ENCODE peak calls at places on chromosomes 5 and 9, in eight cellular contexts. One of them, this sample, is unnamed.
A peak's percentile ranks its signal among the peaks of the same experiment; 100 is the strongest.

GRCh38 chr5:97838214-97838613 is 655.2 kb upstream of the RIOK2 start:
- DNase-seq in astrocyte: peak; percentile 98
- DNase-seq in lung: no peak
- DNase-seq in mammary epithelial cell: peak; percentile 90
- DNase-seq in CD8-positive, alpha-beta T cell: no peak
- DNase-seq in GM06990: peak; percentile 64
- DNase-seq in heart right ventricle: no peak
- DNase-seq in cardiac muscle cell: peak; percentile 96
- DNase-seq in this sample: peak; percentile 97

GRCh38 chr5:25119654-25120053 is 474.9 kb upstream of the CDH10 start:
- DNase-seq in GM06990: no peak
- DNase-seq in lung: no peak
- DNase-seq in CD8-positive, alpha-beta T cell: no peak
- DNase-seq in heart right ventricle: no peak
- DNase-seq in astrocyte: peak; percentile 10
- DNase-seq in cardiac muscle cell: no peak
- DNase-seq in mammary epithelial cell: no peak
- DNase-seq in this sample: peak; percentile 12

GRCh38 chr5:65203746-65204145 is 278.0 kb downstream of the ADAMTS6 start:
- DNase-seq in heart right ventricle: no peak
- DNase-seq in lung: no peak
- DNase-seq in CD8-positive, alpha-beta T cell: no peak
- DNase-seq in mammary epithelial cell: peak; percentile 90
- DNase-seq in cardiac muscle cell: peak; percentile 78
- DNase-seq in GM06990: peak; percentile 39
- DNase-seq in astrocyte: peak; percentile 96
- DNase-seq in this sample: peak; percentile 92

GRCh38 chr9:133619791-133620190 is 10.6 kb upstream of the FAM163B start:
- DNase-seq in mammary epithelial cell: no peak
- DNase-seq in lung: no peak
- DNase-seq in GM06990: no peak
- DNase-seq in astrocyte: no peak
- DNase-seq in CD8-positive, alpha-beta T cell: peak; percentile 78
- DNase-seq in heart right ventricle: no peak
- DNase-seq in cardiac muscle cell: no peak
- DNase-seq in this sample: no peak

GRCh38 chr9:121217609-121218292 is 16.1 kb upstream of the RAB14 start:
- DNase-seq in mammary epithelial cell: peak; percentile 51
- DNase-seq in cardiac muscle cell: no peak
- DNase-seq in lung: no peak
- DNase-seq in astrocyte: peak; percentile 47
- DNase-seq in heart right ventricle: no peak
- DNase-seq in CD8-positive, alpha-beta T cell: no peak
- DNase-seq in GM06990: peak; percentile 68
- DNase-seq in this sample: peak; percentile 95

GRCh38 chr9:128933731-128934130 is 12.9 kb downstream of the PHYHD1 start:
- DNase-seq in mammary epithelial cell: no peak
- DNase-seq in astrocyte: no peak
- DNase-seq in heart right ventricle: no peak
- DNase-seq in CD8-positive, alpha-beta T cell: no peak
- DNase-seq in cardiac muscle cell: no peak
- DNase-seq in lung: no peak
- DNase-seq in GM06990: no peak
- DNase-seq in this sample: no peak

GRCh38 chr5:170623576-170624181 is 119.9 kb downstream of the KCNIP1 start:
- DNase-seq in GM06990: peak; percentile 18
- DNase-seq in mammary epithelial cell: peak; percentile 15
- DNase-seq in heart right ventricle: peak; percentile 42
- DNase-seq in CD8-positive, alpha-beta T cell: no peak
- DNase-seq in lung: no peak
- DNase-seq in cardiac muscle cell: peak; percentile 83
- DNase-seq in astrocyte: no peak
- DNase-seq in this sample: peak; percentile 37

GRCh38 chr5:17046320-17046719 is 110.2 kb upstream of the MYO10 start:
- DNase-seq in lung: no peak
- DNase-seq in astrocyte: no peak
- DNase-seq in heart right ventricle: no peak
- DNase-seq in mammary epithelial cell: no peak
- DNase-seq in GM06990: no peak
- DNase-seq in cardiac muscle cell: no peak
- DNase-seq in CD8-positive, alpha-beta T cell: no peak
- DNase-seq in this sample: no peak

GRCh38 chr5:72510610-72511121 is 3.5 kb upstream of the ZNF366 start:
- DNase-seq in astrocyte: peak; percentile 88
- DNase-seq in GM06990: peak; percentile 30
- DNase-seq in lung: no peak
- DNase-seq in CD8-positive, alpha-beta T cell: no peak
- DNase-seq in mammary epithelial cell: no peak
- DNase-seq in cardiac muscle cell: peak; percentile 59
- DNase-seq in heart right ventricle: peak; percentile 23
- DNase-seq in this sample: peak; percentile 34

GRCh38 chr9:114431770-114432169 is 44.0 kb upstream of the AKNA start:
- DNase-seq in astrocyte: no peak
- DNase-seq in CD8-positive, alpha-beta T cell: no peak
- DNase-seq in lung: no peak
- DNase-seq in heart right ventricle: no peak
- DNase-seq in cardiac muscle cell: no peak
- DNase-seq in GM06990: no peak
- DNase-seq in mammary epithelial cell: no peak
- DNase-seq in this sample: no peak

GRCh38 chr5:31854181-31854624 is 215.3 kb downstream of the PDZD2 start:
- DNase-seq in heart right ventricle: peak; percentile 32
- DNase-seq in GM06990: no peak
- DNase-seq in mammary epithelial cell: peak; percentile 78
- DNase-seq in astrocyte: peak; percentile 80
- DNase-seq in CD8-positive, alpha-beta T cell: no peak
- DNase-seq in lung: peak; percentile 33
- DNase-seq in cardiac muscle cell: peak; percentile 59
- DNase-seq in this sample: peak; percentile 79

GRCh38 chr5:39526914-39527477 is 102.2 kb upstream of the DAB2 start:
- DNase-seq in CD8-positive, alpha-beta T cell: no peak
- DNase-seq in mammary epithelial cell: no peak
- DNase-seq in GM06990: no peak
- DNase-seq in lung: no peak
- DNase-seq in astrocyte: no peak
- DNase-seq in cardiac muscle cell: peak; percentile 54
- DNase-seq in heart right ventricle: no peak
- DNase-seq in this sample: no peak

GRCh38 chr5:119743927-119744326 is 114.6 kb downstream of the FAM170A start:
- DNase-seq in CD8-positive, alpha-beta T cell: no peak
- DNase-seq in lung: no peak
- DNase-seq in heart right ventricle: no peak
- DNase-seq in GM06990: no peak
- DNase-seq in mammary epithelial cell: peak; percentile 53
- DNase-seq in astrocyte: no peak
- DNase-seq in cardiac muscle cell: peak; percentile 44
- DNase-seq in this sample: peak; percentile 63

GRCh38 chr9:100515578-100516494 is 42.9 kb downstream of the TMEFF1 start:
- DNase-seq in heart right ventricle: no peak
- DNase-seq in lung: no peak
- DNase-seq in GM06990: no peak
- DNase-seq in cardiac muscle cell: peak; percentile 33
- DNase-seq in CD8-positive, alpha-beta T cell: no peak
- DNase-seq in astrocyte: peak; percentile 58
- DNase-seq in mammary epithelial cell: peak; percentile 16
- DNase-seq in this sample: peak; percentile 29

GRCh38 chr5:96687812-96688453 is 25.8 kb downstream of the CAST start:
- DNase-seq in mammary epithelial cell: no peak
- DNase-seq in lung: no peak
- DNase-seq in GM06990: peak; percentile 15
- DNase-seq in astrocyte: peak; percentile 56
- DNase-seq in cardiac muscle cell: peak; percentile 75
- DNase-seq in heart right ventricle: no peak
- DNase-seq in CD8-positive, alpha-beta T cell: no peak
- DNase-seq in this sample: peak; percentile 68

GRCh38 chr5:9284781-9285307 is 261.0 kb downstream of the SEMA5A start:
- DNase-seq in cardiac muscle cell: peak; percentile 66
- DNase-seq in mammary epithelial cell: no peak
- DNase-seq in heart right ventricle: no peak
- DNase-seq in GM06990: no peak
- DNase-seq in lung: no peak
- DNase-seq in astrocyte: no peak
- DNase-seq in CD8-positive, alpha-beta T cell: no peak
- DNase-seq in this sample: no peak

GRCh38 chr5:179890751-179891682 is 16.7 kb downstream of the TBC1D9B start:
- DNase-seq in heart right ventricle: no peak
- DNase-seq in astrocyte: no peak
- DNase-seq in cardiac muscle cell: no peak
- DNase-seq in GM06990: no peak
- DNase-seq in lung: no peak
- DNase-seq in CD8-positive, alpha-beta T cell: no peak
- DNase-seq in mammary epithelial cell: no peak
- DNase-seq in this sample: no peak

GRCh38 chr5:137995747-137996123 is 37.1 kb downstream of the FAM13B start:
- DNase-seq in CD8-positive, alpha-beta T cell: no peak
- DNase-seq in GM06990: no peak
- DNase-seq in cardiac muscle cell: peak; percentile 7
- DNase-seq in mammary epithelial cell: no peak
- DNase-seq in lung: no peak
- DNase-seq in astrocyte: no peak
- DNase-seq in heart right ventricle: no peak
- DNase-seq in this sample: no peak

GRCh38 chr5:140038373-140038957 is 4.6 kb downstream of the NRG2 start:
- DNase-seq in GM06990: no peak
- DNase-seq in CD8-positive, alpha-beta T cell: no peak
- DNase-seq in mammary epithelial cell: peak; percentile 20
- DNase-seq in astrocyte: no peak
- DNase-seq in lung: no peak
- DNase-seq in cardiac muscle cell: peak; percentile 30
- DNase-seq in heart right ventricle: no peak
- DNase-seq in this sample: no peak

GRCh38 chr9:16671591-16672137 is 198.8 kb downstream of the BNC2 start:
- DNase-seq in heart right ventricle: no peak
- DNase-seq in astrocyte: peak; percentile 83
- DNase-seq in CD8-positive, alpha-beta T cell: no peak
- DNase-seq in lung: no peak
- DNase-seq in GM06990: no peak
- DNase-seq in mammary epithelial cell: peak; percentile 91
- DNase-seq in cardiac muscle cell: peak; percentile 63
- DNase-seq in this sample: peak; percentile 68

GRCh38 chr9:112380102-112380581 is at the start of gene HSDL2:
- DNase-seq in GM06990: no peak
- DNase-seq in cardiac muscle cell: peak; percentile 60
- DNase-seq in lung: no peak
- DNase-seq in astrocyte: peak; percentile 19
- DNase-seq in heart right ventricle: no peak
- DNase-seq in mammary epithelial cell: no peak
- DNase-seq in CD8-positive, alpha-beta T cell: no peak
- DNase-seq in this sample: peak; percentile 25

GRCh38 chr5:8714197-8714596 is 831.7 kb downstream of the SEMA5A start:
- DNase-seq in astrocyte: no peak
- DNase-seq in lung: no peak
- DNase-seq in CD8-positive, alpha-beta T cell: no peak
- DNase-seq in mammary epithelial cell: no peak
- DNase-seq in GM06990: no peak
- DNase-seq in heart right ventricle: no peak
- DNase-seq in cardiac muscle cell: no peak
- DNase-seq in this sample: no peak

GRCh38 chr9:21077842-21078241 is at the start of gene IFNB1:
- DNase-seq in cardiac muscle cell: no peak
- DNase-seq in heart right ventricle: no peak
- DNase-seq in CD8-positive, alpha-beta T cell: no peak
- DNase-seq in astrocyte: no peak
- DNase-seq in mammary epithelial cell: no peak
- DNase-seq in lung: no peak
- DNase-seq in GM06990: no peak
- DNase-seq in this sample: no peak

DNA sequence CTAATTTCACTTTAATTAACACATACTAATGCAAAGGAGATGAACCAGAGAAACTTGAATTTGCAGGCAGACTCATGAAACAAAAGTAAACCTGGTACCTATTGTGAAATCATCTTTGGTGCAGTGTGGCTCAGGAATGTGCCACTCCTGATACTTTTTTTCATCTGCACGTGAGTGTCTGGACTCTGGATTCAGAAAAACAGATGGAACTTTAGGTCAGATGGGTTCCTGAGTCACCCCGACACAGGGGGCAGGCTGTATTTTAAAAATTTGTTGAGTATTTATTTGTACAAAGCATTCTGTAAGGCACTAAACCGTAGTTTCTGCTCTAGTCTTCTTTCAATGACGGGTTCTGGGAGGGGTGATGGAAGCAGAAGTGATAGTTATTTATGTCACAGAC is 52.2 kb upstream of the TUT7 start:
- DNase-seq in mammary epithelial cell: peak; percentile 87
- DNase-seq in cardiac muscle cell: peak; percentile 69
- DNase-seq in lung: no peak
- DNase-seq in heart right ventricle: no peak
- DNase-seq in CD8-positive, alpha-beta T cell: no peak
- DNase-seq in GM06990: no peak
- DNase-seq in astrocyte: peak; percentile 64
- DNase-seq in this sample: peak; percentile 88
- H3K27me3 ChIP-seq in mammary epithelial cell: no peaks in the 10 kb centered on the region
- H3K27me3 ChIP-seq in cardiac muscle cell: peaks cover 12% of the 10 kb centered on the region
- H3K27me3 ChIP-seq in lung: no peaks in the 10 kb centered on the region
- H3K27me3 ChIP-seq in heart right ventricle: no peaks in the 10 kb centered on the region
- H3K27me3 ChIP-seq in CD8-positive, alpha-beta T cell: no peaks in the 10 kb centered on the region
- H3K27me3 ChIP-seq in GM06990: no peaks in the 10 kb centered on the region
- H3K27me3 ChIP-seq in astrocyte: no peaks in the 10 kb centered on the region
- H3K27me3 ChIP-seq in this sample: no peaks in the 10 kb centered on the region

GRCh38 chr9:126777733-126778132 is 27.1 kb upstream of the ZBTB43 start:
- DNase-seq in CD8-positive, alpha-beta T cell: no peak
- DNase-seq in GM06990: no peak
- DNase-seq in mammary epithelial cell: peak; percentile 21
- DNase-seq in cardiac muscle cell: no peak
- DNase-seq in astrocyte: no peak
- DNase-seq in heart right ventricle: no peak
- DNase-seq in lung: no peak
- DNase-seq in this sample: no peak
- TF ChIP-seq CTCF in CD8-positive, alpha-beta T cell: no peak
- TF ChIP-seq CTCF in GM06990: peak; percentile 22
- TF ChIP-seq CTCF in mammary epithelial cell: peak; percentile 47
- TF ChIP-seq CTCF in cardiac muscle cell: no peak
- TF ChIP-seq CTCF in astrocyte: no peak
- TF ChIP-seq CTCF in heart right ventricle: peak; percentile 9
- TF ChIP-seq CTCF in lung: no peak
- TF ChIP-seq CTCF in this sample: peak; percentile 52

GRCh38 chr5:154538492-154538891 is 60.5 kb upstream of the HAND1 start:
- DNase-seq in mammary epithelial cell: no peak
- DNase-seq in GM06990: no peak
- DNase-seq in astrocyte: no peak
- DNase-seq in cardiac muscle cell: no peak
- DNase-seq in heart right ventricle: no peak
- DNase-seq in lung: no peak
- DNase-seq in CD8-positive, alpha-beta T cell: no peak
- DNase-seq in this sample: no peak
- H3K27me3 ChIP-seq in mammary epithelial cell: peaks cover 2% of the 10 kb centered on the region
- H3K27me3 ChIP-seq in GM06990: no peaks in the 10 kb centered on the region
- H3K27me3 ChIP-seq in astrocyte: peaks cover 37% of the 10 kb centered on the region
- H3K27me3 ChIP-seq in cardiac muscle cell: peaks cover 5% of the 10 kb centered on the region
- H3K27me3 ChIP-seq in heart right ventricle: no peaks in the 10 kb centered on the region
- H3K27me3 ChIP-seq in lung: no peaks in the 10 kb centered on the region
- H3K27me3 ChIP-seq in CD8-positive, alpha-beta T cell: no peaks in the 10 kb centered on the region
- H3K27me3 ChIP-seq in this sample: no peaks in the 10 kb centered on the region

DNA sequence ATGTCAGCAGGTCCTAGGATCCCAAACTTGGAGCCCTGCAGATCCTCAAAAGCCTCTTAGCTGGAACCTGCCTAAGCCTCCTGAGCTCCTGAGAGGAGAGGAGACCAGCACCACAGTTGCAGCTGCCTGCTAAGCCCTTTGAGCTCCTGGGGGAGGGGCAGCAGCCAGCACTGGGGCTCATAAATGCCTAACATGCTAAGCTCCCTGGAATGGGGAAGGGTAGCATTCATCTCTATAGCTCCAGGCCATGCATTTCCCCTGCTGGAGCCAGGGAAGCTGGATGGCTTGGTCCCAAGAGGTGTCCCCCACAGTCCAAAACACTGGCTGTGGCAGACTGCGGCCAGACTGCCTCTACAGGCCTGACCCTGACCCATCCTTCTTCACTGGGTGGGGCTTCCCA is 182.7 kb downstream of the KCNN2 start:
- DNase-seq in GM06990: no peak
- DNase-seq in mammary epithelial cell: no peak
- DNase-seq in CD8-positive, alpha-beta T cell: no peak
- DNase-seq in astrocyte: no peak
- DNase-seq in lung: no peak
- DNase-seq in cardiac muscle cell: no peak
- DNase-seq in heart right ventricle: no peak
- DNase-seq in this sample: no peak
- TF ChIP-seq CTCF in GM06990: no peak
- TF ChIP-seq CTCF in mammary epithelial cell: no peak
- TF ChIP-seq CTCF in CD8-positive, alpha-beta T cell: no peak
- TF ChIP-seq CTCF in astrocyte: no peak
- TF ChIP-seq CTCF in lung: no peak
- TF ChIP-seq CTCF in cardiac muscle cell: no peak
- TF ChIP-seq CTCF in heart right ventricle: no peak
- TF ChIP-seq CTCF in this sample: no peak

This sample was measured in bronchial epithelial cell.